ENCODE peak calls at places on chromosome 20, in nine cellular contexts. K is pancreas; A is PC-9; R is lower lobe of right lung; D is CD8-positive, alpha-beta T cell; H is heart right ventricle; O is endothelial cell of umbilical vein; L is RWPE1; F is OCI-LY7. S is an unnamed sample.

GRCh38 chr20:44691424-44692423 is 23.4 kb upstream of the CCN5 start:
- DNase-seq in K (no peak), A (no peak), R (no peak), D (no peak), H (peak; percentile 79), O (no peak), L (no peak), F (no peak), S (peak; percentile 81)

GRCh38 chr20:63387917-63388316 is 26.8 kb upstream of the CHRNA4 start:
- DNase-seq in K (no peak), A (no peak), R (no peak), D (no peak), H (no peak), O (no peak), L (no peak), F (no peak), S (no peak)

GRCh38 chr20:10249048-10249770 is 30.6 kb downstream of the SNAP25 start:
- DNase-seq in K (peak; percentile 16), A (no peak), R (no peak), D (no peak), H (no peak), O (no peak), L (no peak), F (no peak), S (no peak)

GRCh38 chr20:40603057-40603651 is 85.9 kb downstream of the MAFB start:
- DNase-seq in K (no peak), A (no peak), R (no peak), D (no peak), H (no peak), O (no peak), L (no peak), F (no peak), S (no peak)

GRCh38 chr20:3659492-3660261 is 3.5 kb downstream of the GFRA4 start:
- DNase-seq in K (no peak), A (no peak), R (no peak), D (no peak), H (no peak), O (no peak), L (no peak), F (no peak), S (no peak)

GRCh38 chr20:5039255-5039657 is 37.9 kb upstream of the SLC23A2 start:
- DNase-seq in K (no peak), A (no peak), R (no peak), D (peak; percentile 25), H (no peak), O (no peak), L (no peak), F (no peak), S (no peak)

GRCh38 chr20:542777-543368 is 717 bp downstream of the CSNK2A1 start:
- DNase-seq in K (peak; percentile 42), A (no peak), R (peak; percentile 55), D (peak; percentile 4), H (peak; percentile 29), O (no peak), L (peak; percentile 48), F (peak; percentile 71), S (no peak)

GRCh38 chr20:11098888-11099287 is 425.1 kb upstream of the JAG1 start:
- DNase-seq in K (no peak), A (no peak), R (no peak), D (no peak), H (no peak), O (peak; percentile 37), L (no peak), F (no peak), S (no peak)

GRCh38 chr20:34473262-34473883 is 42.8 kb upstream of the DYNLRB1 start:
- DNase-seq in K (no peak), A (no peak), R (no peak), D (no peak), H (peak; percentile 26), O (peak; percentile 21), L (peak; percentile 31), F (peak; percentile 65), S (no peak)

GRCh38 chr20:6769953-6770831 is 2.7 kb downstream of the BMP2 start:
- DNase-seq in K (peak; percentile 55), A (no peak), R (peak; percentile 76), D (no peak), H (peak; percentile 50), O (peak; percentile 40), L (peak; percentile 62), F (no peak), S (peak; percentile 14)

GRCh38 chr20:43255877-43256276 is 66.2 kb upstream of the PTPRT start:
- DNase-seq in K (no peak), A (no peak), R (no peak), D (no peak), H (no peak), O (no peak), L (no peak), F (no peak), S (no peak)

GRCh38 chr20:63102720-63103375 is 96.1 kb upstream of the BHLHE23 start:
- DNase-seq in K (no peak), A (no peak), R (peak; percentile 61), D (peak; percentile 58), H (peak; percentile 39), O (no peak), L (peak; percentile 72), F (no peak), S (no peak)

GRCh38 chr20:7085448-7085847 is 318.0 kb downstream of the BMP2 start:
- DNase-seq in K (no peak), A (no peak), R (no peak), D (no peak), H (no peak), O (peak; percentile 49), L (no peak), F (no peak), S (no peak)

GRCh38 chr20:48669946-48670630 is 157.7 kb downstream of the PREX1 start:
- DNase-seq in K (no peak), A (no peak), R (no peak), D (no peak), H (no peak), O (peak; percentile 87), L (no peak), F (no peak), S (no peak)

GRCh38 chr20:19699132-19699971 is 58.7 kb upstream of the RIN2 start:
- DNase-seq in K (no peak), A (peak; percentile 57), R (no peak), D (no peak), H (no peak), O (peak; percentile 75), L (peak; percentile 76), F (no peak), S (no peak)

GRCh38 chr20:750801-751200 is 17.5 kb downstream of the SLC52A3 start:
- DNase-seq in K (no peak), A (no peak), R (no peak), D (no peak), H (no peak), O (no peak), L (no peak), F (no peak), S (no peak)

GRCh38 chr20:34037767-34038166 is 44.1 kb downstream of the RALY start:
- DNase-seq in K (no peak), A (no peak), R (no peak), D (no peak), H (no peak), O (no peak), L (no peak), F (no peak), S (no peak)

GRCh38 chr20:33945391-33946079 is 48.2 kb upstream of the RALY start:
- DNase-seq in K (no peak), A (no peak), R (no peak), D (no peak), H (no peak), O (no peak), L (peak; percentile 60), F (no peak), S (no peak)

GRCh38 chr20:18567739-18568091 is 483 bp downstream of the SMIM26 start:
- DNase-seq in K (no peak), A (no peak), R (no peak), D (no peak), H (no peak), O (no peak), L (no peak), F (no peak), S (no peak)
- H3K27ac ChIP-seq in K (peak overlapping the region; percentile 81), A (peak overlapping the region; percentile 74), R (peak overlapping the region; percentile 90), D (peak overlapping the region; percentile 79), H (peak overlapping the region; percentile 56), O (peak overlapping the region; percentile 22), L (peak overlapping the region; percentile 78), F (peak overlapping the region; percentile 34), S (peak overlapping the region; percentile 82)

GRCh38 chr20:56554869-56555268 is 21.8 kb downstream of the FAM209B start:
- DNase-seq in K (peak; percentile 11), A (peak; percentile 99), R (no peak), D (no peak), H (no peak), O (peak; percentile 85), L (peak; percentile 99), F (peak; percentile 63), S (peak; percentile 23)

GRCh38 chr20:56552911-56553629 is 20.0 kb downstream of the FAM209B start:
- DNase-seq in K (no peak), A (no peak), R (no peak), D (no peak), H (no peak), O (no peak), L (no peak), F (no peak), S (no peak)

DNA sequence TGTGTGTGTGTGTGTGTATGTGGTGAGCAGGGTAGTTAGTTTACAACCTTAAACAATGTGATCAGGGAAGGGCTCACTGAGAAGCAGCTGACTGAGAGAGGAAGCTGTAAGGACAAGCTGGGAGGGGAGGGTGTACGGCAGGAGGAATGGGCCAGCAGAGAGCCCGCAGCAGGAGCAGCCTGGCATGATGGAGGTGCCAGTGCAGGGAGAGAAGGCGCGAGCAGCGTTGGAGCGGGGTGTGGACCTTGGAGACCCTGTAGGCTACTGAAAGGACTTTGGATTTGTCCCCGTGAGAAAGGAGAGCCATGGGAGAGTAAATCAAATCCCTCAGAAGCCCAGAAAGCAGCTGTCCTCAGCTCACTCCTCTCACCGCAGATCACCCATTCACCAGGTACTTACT is 18.5 kb downstream of the FAM209B start:
- DNase-seq in K (no peak), A (no peak), R (no peak), D (no peak), H (no peak), O (no peak), L (no peak), F (no peak), S (no peak)
- H3K27ac ChIP-seq in K (no peak overlapping the region), A (no peak overlapping the region), R (no peak overlapping the region), D (no peak overlapping the region), H (no peak overlapping the region), O (no peak overlapping the region), L (no peak overlapping the region), F (no peak overlapping the region), S (no peak overlapping the region)

GRCh38 chr20:37282558-37282957 is 6.9 kb upstream of the MANBAL start:
- DNase-seq in K (no peak), A (no peak), R (no peak), D (no peak), H (no peak), O (no peak), L (peak; percentile 73), F (no peak), S (no peak)
- H3K27ac ChIP-seq in K (no peak overlapping the region), A (no peak overlapping the region), R (no peak overlapping the region), D (no peak overlapping the region), H (no peak overlapping the region), O (no peak overlapping the region), L (no peak overlapping the region), F (no peak overlapping the region), S (no peak overlapping the region)

DNA sequence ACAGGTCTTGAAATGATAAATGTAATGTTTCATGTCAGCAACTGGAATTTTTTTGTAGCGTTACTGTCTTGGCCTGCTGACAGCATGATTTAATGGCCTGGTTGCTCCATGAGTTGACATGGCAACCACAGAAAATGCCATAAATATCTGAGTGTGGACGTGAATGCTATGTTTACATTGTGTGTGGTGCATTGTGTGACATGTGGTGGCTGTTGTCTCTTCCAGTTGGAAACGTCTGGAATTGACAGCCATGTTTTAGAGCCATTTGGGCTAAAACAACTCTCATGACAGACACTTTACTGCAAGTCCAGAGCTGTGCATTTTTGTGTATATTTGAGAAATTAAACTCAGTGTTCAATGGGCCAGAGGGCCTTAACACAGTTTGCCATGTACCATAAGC is 170.0 kb downstream of the FOXA2 start:
- DNase-seq in K (no peak), A (no peak), R (no peak), D (no peak), H (no peak), O (no peak), L (no peak), F (no peak), S (no peak)
- H3K27ac ChIP-seq in K (no peak overlapping the region), A (no peak overlapping the region), R (no peak overlapping the region), D (no peak overlapping the region), H (no peak overlapping the region), O (no peak overlapping the region), L (no peak overlapping the region), F (no peak overlapping the region), S (no peak overlapping the region)